ENCODE peak calls at places on chromosomes 5 and 9, in four cellular contexts. G is heart left ventricle; R is fibroblast of pulmonary artery; Q is stimulated activated naive CD8-positive, alpha-beta T cell treated with anti-CD3 and anti-CD28 coated beads, Interleukin-15, amount 100 ng/mL, for 72 hours. O is an unnamed sample.

GRCh38 chr9:136545065-136545965 is 533 bp downstream of the NOTCH1 start:
- DNase-seq in G (no peak), R (no peak), Q (peak; percentile 75), O (no peak)

GRCh38 chr5:41195228-41195627 is 18.1 kb downstream of the C6 start:
- DNase-seq in G (no peak), R (no peak), Q (no peak), O (no peak)

GRCh38 chr5:42374722-42375273 is 48.4 kb upstream of the GHR start:
- DNase-seq in G (no peak), R (no peak), Q (no peak), O (no peak)

GRCh38 chr9:137725598-137725997 is 106.8 kb downstream of the EHMT1 start:
- DNase-seq in G (no peak), R (no peak), Q (no peak), O (no peak)

GRCh38 chr5:94908889-94909480 is 290.5 kb downstream of the SLF1 start:
- DNase-seq in G (no peak), R (peak; percentile 67), Q (no peak), O (peak; percentile 60)

GRCh38 chr5:88262116-88262515 is 6.5 kb downstream of the TMEM161B start:
- DNase-seq in G (no peak), R (peak; percentile 26), Q (no peak), O (peak; percentile 41)

GRCh38 chr5:179318193-179318955 is 26.9 kb downstream of the ADAMTS2 start:
- DNase-seq in G (no peak), R (no peak), Q (no peak), O (no peak)

GRCh38 chr5:80569961-80570786 is at the start of gene ANKRD34B:
- DNase-seq in G (no peak), R (peak; percentile 4), Q (peak; percentile 38), O (peak; percentile 2)

GRCh38 chr9:126674365-126675146 is 60.8 kb downstream of the LMX1B start:
- DNase-seq in G (no peak), R (no peak), Q (no peak), O (no peak)

GRCh38 chr9:4344946-4345345 is 45.1 kb upstream of the GLIS3 start:
- DNase-seq in G (no peak), R (no peak), Q (peak; percentile 41), O (no peak)

GRCh38 chr5:177983763-177984564 is 12.1 kb downstream of the PROP1 start:
- DNase-seq in G (no peak), R (no peak), Q (no peak), O (no peak)

GRCh38 chr5:168706655-168707069 is 127.5 kb upstream of the PANK3 start:
- DNase-seq in G (peak; percentile 40), R (peak; percentile 56), Q (peak; percentile 16), O (peak; percentile 35)

GRCh38 chr5:120405291-120405864 is 58.7 kb upstream of the PRR16 start:
- DNase-seq in G (no peak), R (peak; percentile 89), Q (no peak), O (peak; percentile 92)

GRCh38 chr9:109934499-109935214 is 154.7 kb downstream of the PALM2AKAP2 start:
- DNase-seq in G (no peak), R (peak; percentile 53), Q (no peak), O (no peak)

GRCh38 chr9:111301195-111301594 is 28.8 kb downstream of the OR2K2 start:
- DNase-seq in G (no peak), R (peak; percentile 85), Q (no peak), O (peak; percentile 91)

GRCh38 chr5:173542159-173542558 is 74.3 kb downstream of the BOD1 start:
- DNase-seq in G (no peak), R (no peak), Q (no peak), O (no peak)

GRCh38 chr5:129963359-129963758 is 59.1 kb downstream of the CHSY3 start:
- DNase-seq in G (no peak), R (peak; percentile 85), Q (no peak), O (peak; percentile 98)

GRCh38 chr5:28961806-28962205 is 1923.4 kb upstream of the CDH9 start:
- DNase-seq in G (no peak), R (no peak), Q (no peak), O (no peak)

GRCh38 chr5:142426676-142427364 is 102.0 kb upstream of the SPRY4 start:
- DNase-seq in G (no peak), R (no peak), Q (no peak), O (peak; percentile 81)

GRCh38 chr9:116712781-116713180 is 25.7 kb downstream of the TRIM32 start:
- DNase-seq in G (no peak), R (no peak), Q (no peak), O (no peak)

GRCh38 chr5:40292006-40292405 is 387.7 kb upstream of the PTGER4 start:
- DNase-seq in G (no peak), R (no peak), Q (no peak), O (no peak)

GRCh38 chr9:135095470-135096407 is 8.3 kb downstream of the OLFM1 start:
- DNase-seq in G (no peak), R (no peak), Q (no peak), O (no peak)

GRCh38 chr5:120599576-120599975 is 135.5 kb downstream of the PRR16 start:
- DNase-seq in G (no peak), R (peak; percentile 63), Q (no peak), O (peak; percentile 89)

GRCh38 chr9:16768816-16769215 is 101.7 kb downstream of the BNC2 start:
- DNase-seq in G (no peak), R (no peak), Q (no peak), O (no peak)

GRCh38 chr5:132103380-132103951 is 29.9 kb downstream of the CSF2 start:
- DNase-seq in G (peak; percentile 78), R (peak; percentile 93), Q (peak; percentile 55), O (peak; percentile 96)

GRCh38 chr5:39941436-39941835 is 516.7 kb upstream of the DAB2 start:
- DNase-seq in G (no peak), R (no peak), Q (no peak), O (peak; percentile 39)

GRCh38 chr9:94916956-94917355 is 190.5 kb downstream of the AOPEP start:
- DNase-seq in G (no peak), R (no peak), Q (no peak), O (no peak)

GRCh38 chr5:132484386-132484715 is 6.2 kb downstream of the IRF1 start:
- DNase-seq in G (no peak), R (no peak), Q (no peak), O (no peak)

GRCh38 chr5:86523718-86524117 is 94.0 kb upstream of the COX7C start:
- DNase-seq in G (no peak), R (no peak), Q (no peak), O (no peak)

GRCh38 chr5:145887976-145888574 is 15.3 kb upstream of the GRXCR2 start:
- DNase-seq in G (no peak), R (peak; percentile 69), Q (no peak), O (peak; percentile 60)

GRCh38 chr9:35609001-35609819 is 4.1 kb downstream of the TESK1 start:
- DNase-seq in G (no peak), R (no peak), Q (no peak), O (no peak)

GRCh38 chr9:124852121-124852828 is 985 bp upstream of the WDR38 start:
- DNase-seq in G (peak; percentile 78), R (no peak), Q (no peak), O (no peak)

GRCh38 chr5:88290801-88291200 is 22.2 kb upstream of the TMEM161B start:
- DNase-seq in G (no peak), R (peak; percentile 10), Q (no peak), O (peak; percentile 48)

GRCh38 chr9:118990949-118991348 is 378.3 kb downstream of the BRINP1 start:
- DNase-seq in G (no peak), R (no peak), Q (no peak), O (no peak)

GRCh38 chr5:87136096-87136495 is 131.6 kb upstream of the RASA1 start:
- DNase-seq in G (no peak), R (no peak), Q (no peak), O (no peak)

GRCh38 chr5:99061711-99062110 is 132.9 kb upstream of the CHD1 start:
- DNase-seq in G (no peak), R (peak; percentile 15), Q (no peak), O (peak; percentile 88)

O was measured in fibroblast of mammary gland.